ENCODE peak calls at places on chromosomes 5 and 9, in four cellular contexts. Y is mesendoderm, G is H9, F is mammary epithelial cell. U is an unnamed sample.

GRCh38 chr5:157383151-157383810 is 76.7 kb upstream of the NIPAL4 start:
- DNase-seq in G (no peak), F (no peak), Y (no peak), U (no peak)

GRCh38 chr5:101942321-101942882 is 353.7 kb downstream of the SLCO4C1 start:
- DNase-seq in F (peak; percentile 16), Y (peak; percentile 74), G (peak; percentile 45), U (peak; percentile 10)

GRCh38 chr9:88777498-88778312 is 213.6 kb upstream of the S1PR3 start:
- DNase-seq in G (no peak), F (no peak), Y (no peak), U (no peak)

GRCh38 chr5:11038772-11039171 is 277.7 kb upstream of the DAP start:
- DNase-seq in Y (no peak), F (no peak), G (no peak), U (no peak)

GRCh38 chr5:180349391-180349790 is 3.7 kb downstream of the GFPT2 start:
- DNase-seq in G (no peak), Y (no peak), F (no peak), U (no peak)

GRCh38 chr9:1429328-1429727 is 379.2 kb downstream of the DMRT2 start:
- DNase-seq in Y (peak; percentile 80), F (no peak), G (no peak), U (no peak)

GRCh38 chr9:18245911-18246310 is 228.0 kb upstream of the ADAMTSL1 start:
- DNase-seq in F (no peak), Y (no peak), G (no peak), U (no peak)

GRCh38 chr5:94793113-94793815 is 174.8 kb downstream of the SLF1 start:
- DNase-seq in G (no peak), F (no peak), Y (no peak), U (peak; percentile 46)

GRCh38 chr9:99118782-99119466 is 14.0 kb downstream of the TGFBR1 start:
- DNase-seq in G (no peak), Y (no peak), F (no peak), U (peak; percentile 79)

GRCh38 chr5:95984287-95984938 is 22.8 kb upstream of the ELL2 start:
- DNase-seq in Y (no peak), F (peak; percentile 17), G (no peak), U (no peak)

GRCh38 chr5:126877011-126877410 is 100.1 kb downstream of the LMNB1 start:
- DNase-seq in F (no peak), Y (no peak), G (no peak), U (no peak)

GRCh38 chr5:114988096-114988495 is 181.6 kb downstream of the TRIM36 start:
- DNase-seq in G (no peak), Y (no peak), F (no peak), U (no peak)

GRCh38 chr9:116499986-116500871 is 186.9 kb upstream of the TRIM32 start:
- DNase-seq in Y (peak; percentile 85), G (no peak), F (peak; percentile 17), U (no peak)

GRCh38 chr5:97458851-97459250 is 275.8 kb upstream of the RIOK2 start:
- DNase-seq in F (no peak), Y (no peak), G (no peak), U (no peak)

DNA sequence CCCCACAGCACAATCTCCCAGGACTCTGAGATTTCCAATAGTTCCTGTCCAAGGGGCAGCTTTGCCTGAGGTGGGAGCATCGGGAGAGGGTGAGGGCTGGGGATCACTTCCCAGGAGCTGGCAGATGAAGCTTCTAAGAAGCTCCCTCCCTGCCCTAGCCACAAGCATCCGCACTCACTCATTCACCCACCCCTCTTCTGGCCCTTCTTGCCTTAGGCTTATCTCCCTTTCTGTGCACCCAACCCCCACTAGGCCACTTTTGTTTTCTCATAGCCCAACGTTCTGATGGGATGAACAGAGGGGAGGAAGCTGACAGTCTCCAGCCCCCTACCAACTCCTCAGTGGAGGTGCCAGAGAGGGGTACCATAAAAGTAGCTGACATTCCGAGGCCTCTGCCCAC is 3.7 kb upstream of the PCDH1 start:
- DNase-seq in G (peak; percentile 51), Y (peak; percentile 80), F (no peak), U (no peak)
- H3K9ac ChIP-seq in G (no peak overlapping the region), Y (no peak overlapping the region), F (no peak overlapping the region), U (no peak overlapping the region)

DNA sequence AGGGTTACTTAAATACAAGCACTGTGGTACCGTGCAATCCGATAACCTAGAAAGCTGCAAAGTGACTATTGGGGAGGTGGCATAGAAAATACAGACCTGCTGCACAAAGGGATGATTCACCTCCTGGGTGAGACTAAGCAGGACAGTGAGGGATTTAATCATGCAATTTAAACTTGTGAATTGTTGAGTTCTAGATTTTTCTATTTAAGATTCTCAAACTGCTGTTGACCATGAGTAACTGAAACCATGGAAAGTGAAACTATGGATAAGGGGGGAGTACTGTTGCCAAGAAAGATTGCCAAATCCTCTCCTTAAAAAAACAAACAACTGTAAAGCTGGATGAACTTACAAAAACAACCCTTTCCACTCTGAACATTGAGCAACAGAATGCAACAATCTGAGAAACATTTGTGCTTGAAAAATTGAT is 61.5 kb upstream of the NUDT12 start:
- DNase-seq in F (peak; percentile 12), G (no peak), Y (no peak), U (no peak)
- H3K4me2 ChIP-seq in F (no peak overlapping the region), G (no peak overlapping the region), Y (no peak overlapping the region), U (no peak overlapping the region)

DNA sequence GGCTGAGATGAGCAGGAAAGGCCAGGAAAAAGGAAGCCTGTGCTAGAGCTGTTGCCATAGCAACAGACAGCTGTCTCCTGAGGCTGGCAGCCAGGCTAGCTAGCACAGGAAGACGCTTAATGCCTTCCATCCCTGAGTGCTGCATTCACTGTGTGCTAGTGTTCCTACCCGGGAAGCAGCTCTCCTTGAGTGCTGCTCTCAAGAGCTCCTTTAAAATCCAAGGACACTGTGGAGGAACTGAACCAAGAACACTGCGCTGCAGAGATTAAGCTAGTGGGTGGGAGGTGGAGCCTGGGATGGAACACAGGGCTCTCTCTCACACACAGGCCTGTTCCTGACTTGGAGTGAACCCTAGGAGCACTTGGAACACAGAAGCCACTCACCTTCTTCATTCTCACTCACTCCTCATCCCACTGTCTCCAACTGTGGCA is 53.5 kb upstream of the IL7R start:
- DNase-seq in G (peak; percentile 80), F (no peak), Y (peak; percentile 92), U (peak; percentile 57)
- H3K27ac ChIP-seq in G (no peak overlapping the region), F (no peak overlapping the region), Y (no peak overlapping the region), U (peak overlapping the region; percentile 16)

GRCh38 chr5:1199340-1199648 is 2.1 kb upstream of the SLC6A19 start:
- DNase-seq in Y (no peak), G (no peak), F (no peak), U (no peak)
- H3K9ac ChIP-seq in Y (no peak overlapping the region), G (no peak overlapping the region), F (no peak overlapping the region), U (no peak overlapping the region)

DNA sequence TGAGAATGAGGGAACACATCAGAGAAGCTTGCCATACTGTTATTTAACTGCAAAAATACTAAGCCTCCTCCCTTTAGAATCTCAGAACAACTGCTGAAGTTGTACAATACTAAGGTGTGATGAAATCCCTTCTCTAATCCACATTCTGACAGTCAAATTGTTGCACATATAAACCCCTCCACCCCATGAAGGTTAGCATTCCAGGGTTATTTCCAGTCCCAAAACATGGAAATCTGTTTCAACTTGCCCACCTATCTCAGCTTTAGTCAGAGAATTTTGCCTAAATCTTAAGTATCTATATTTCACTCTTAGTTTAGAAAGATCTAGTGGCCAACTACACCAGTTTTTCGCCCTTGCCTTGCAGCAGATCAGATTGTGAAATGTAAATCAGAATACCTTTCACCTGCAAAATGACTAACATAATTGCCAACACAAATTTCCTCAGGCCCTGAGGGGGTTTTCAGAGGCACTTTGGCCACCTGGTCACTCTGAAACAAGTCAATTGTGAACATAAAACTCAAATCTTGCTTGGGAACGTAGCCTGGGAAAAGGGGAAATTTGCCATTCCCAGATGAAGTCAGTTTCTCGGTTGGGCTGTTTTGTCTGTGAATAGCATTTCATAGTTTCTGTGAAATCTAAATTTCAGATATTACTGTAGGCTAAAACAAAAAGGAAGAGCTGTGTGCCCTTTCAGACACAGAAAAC is 93.8 kb downstream of the EFNA5 start:
- DNase-seq in G (no peak), F (peak; percentile 87), Y (no peak), U (no peak)
- H3K4me2 ChIP-seq in G (no peak overlapping the region), F (peak overlapping the region; percentile 60), Y (no peak overlapping the region), U (no peak overlapping the region)

GRCh38 chr5:34488984-34489383 is 167.1 kb upstream of the RAI14 start:
- DNase-seq in G (peak; percentile 16), Y (no peak), F (no peak), U (no peak)

GRCh38 chr5:34486160-34486765 is 169.9 kb upstream of the RAI14 start:
- DNase-seq in G (peak; percentile 84), F (peak; percentile 68), Y (peak; percentile 89), U (peak; percentile 65)

GRCh38 chr5:34486808-34487201 is 169.3 kb upstream of the RAI14 start:
- DNase-seq in Y (no peak), F (no peak), G (no peak), U (no peak)

GRCh38 chr5:34487956-34488355 is 168.2 kb upstream of the RAI14 start:
- DNase-seq in F (no peak), Y (no peak), G (no peak), U (no peak)

DNA sequence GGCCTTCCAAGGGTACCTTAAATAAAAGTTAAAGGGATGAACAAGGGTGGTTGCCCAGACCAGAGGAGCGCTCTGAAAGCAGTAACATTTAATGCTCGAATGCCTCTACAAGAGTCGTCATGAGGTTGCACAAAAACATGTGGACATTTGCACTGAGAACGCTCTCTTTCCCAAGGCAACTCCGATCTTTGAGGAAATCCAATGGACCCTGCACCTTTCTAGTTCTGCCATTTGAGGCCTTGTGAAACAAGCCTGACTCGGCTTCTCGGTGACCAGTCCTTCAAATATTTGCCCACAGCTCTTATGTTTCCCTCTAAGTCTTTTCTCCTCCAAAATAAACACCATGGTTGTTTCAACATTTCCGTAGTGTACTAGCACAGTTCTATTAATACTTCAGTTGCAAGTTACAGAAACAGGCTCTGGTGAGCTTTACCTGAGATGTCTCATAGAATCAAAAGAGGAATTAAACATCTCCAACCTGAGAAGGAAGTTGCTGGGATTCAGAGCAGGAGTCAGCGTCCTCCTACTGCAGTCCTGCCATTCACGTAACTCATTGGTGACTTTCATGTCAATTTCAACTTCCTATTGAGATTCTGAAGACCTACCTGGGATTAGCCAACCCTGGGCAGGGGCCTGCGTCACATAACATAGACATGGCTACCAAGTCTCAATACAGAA is 168.8 kb upstream of the RAI14 start:
- DNase-seq in F (peak; percentile 84), G (no peak), Y (no peak), U (no peak)
- H3K27ac ChIP-seq in F (no peak overlapping the region), G (no peak overlapping the region), Y (no peak overlapping the region), U (no peak overlapping the region)

DNA sequence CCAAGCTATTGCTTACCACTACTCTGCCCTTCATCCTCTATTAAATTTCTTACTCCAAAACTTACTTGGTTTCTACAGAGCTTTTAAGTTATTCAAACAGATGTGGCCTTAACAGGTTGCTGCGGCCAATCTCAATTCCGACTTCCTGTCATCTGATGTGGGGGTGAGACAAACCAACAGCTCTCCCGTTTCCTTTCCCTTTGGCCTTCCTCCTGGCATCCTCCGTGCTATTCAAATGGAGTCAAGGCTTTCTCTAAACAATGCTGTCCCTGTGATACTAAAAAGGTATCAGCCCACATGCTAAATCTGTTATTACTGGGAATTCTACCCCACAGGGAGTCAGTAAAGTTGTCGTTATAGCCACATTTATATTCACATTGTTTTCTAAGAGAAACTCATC is 11.8 kb downstream of the RBM18 start:
- DNase-seq in Y (peak; percentile 20), G (peak; percentile 33), F (no peak), U (no peak)
- H3K9ac ChIP-seq in Y (no peak overlapping the region), G (no peak overlapping the region), F (no peak overlapping the region), U (no peak overlapping the region)

GRCh38 chr5:158967566-158967965 is 132.2 kb downstream of the EBF1 start:
- DNase-seq in G (no peak), Y (no peak), F (peak; percentile 70), U (no peak)
- H3K4me2 ChIP-seq in G (no peak overlapping the region), Y (no peak overlapping the region), F (no peak overlapping the region), U (no peak overlapping the region)

U was measured in DND-41.